ENCODE peak calls at places on chromosome 10, in seven cellular contexts. B is SK-N-SH, H is HCT116, C is H1, D is K562, X is HepG2, K is GM12878. L is an unnamed sample.
A peak's percentile ranks its signal among the peaks of the same experiment; 100 is the strongest.

GRCh38 chr10:23331567-23332290 is 12.9 kb downstream of the C10orf67 start:
- DNase-seq in B (no peak), H (no peak), C (no peak), D (no peak), X (no peak), K (no peak), L (peak; percentile 36)

GRCh38 chr10:132298038-132298935 is 9.5 kb downstream of the STK32C start:
- DNase-seq in B (no peak), H (no peak), C (no peak), D (no peak), X (no peak), K (no peak), L (no peak)

GRCh38 chr10:70510904-70511303 is 32.3 kb downstream of the PALD1 start:
- DNase-seq in B (no peak), H (no peak), C (no peak), D (no peak), X (no peak), K (no peak), L (no peak)

GRCh38 chr10:75399461-75400162 is 2.0 kb downstream of the ZNF503 start:
- DNase-seq in B (peak; percentile 88), H (no peak), C (peak; percentile 86), D (peak; percentile 70), X (peak; percentile 36), K (no peak), L (peak; percentile 94)

GRCh38 chr10:37975407-37975991 is 948 bp downstream of the ZNF25 start:
- DNase-seq in B (peak; percentile 14), H (no peak), C (no peak), D (no peak), X (no peak), K (no peak), L (no peak)

GRCh38 chr10:18684953-18685352 is 25.7 kb downstream of the ARL5B start:
- DNase-seq in B (no peak), H (no peak), C (no peak), D (no peak), X (no peak), K (no peak), L (no peak)

GRCh38 chr10:104096692-104097091 is 11.0 kb upstream of the COL17A1 start:
- DNase-seq in B (no peak), H (no peak), C (no peak), D (no peak), X (no peak), K (no peak), L (no peak)

GRCh38 chr10:48240196-48240595 is 34.3 kb downstream of the FRMPD2 start:
- DNase-seq in B (no peak), H (no peak), C (no peak), D (no peak), X (no peak), K (no peak), L (no peak)

GRCh38 chr10:57741751-57742150 is 525.9 kb downstream of the IPMK start:
- DNase-seq in B (no peak), H (no peak), C (no peak), D (no peak), X (no peak), K (no peak), L (no peak)

GRCh38 chr10:88921194-88921593 is 31.4 kb downstream of the ACTA2 start:
- DNase-seq in B (no peak), H (no peak), C (no peak), D (no peak), X (no peak), K (no peak), L (no peak)

GRCh38 chr10:129968937-129969527 is 5.0 kb upstream of the EBF3 start:
- DNase-seq in B (peak; percentile 89), H (no peak), C (peak; percentile 93), D (no peak), X (peak; percentile 9), K (no peak), L (no peak)

GRCh38 chr10:3623746-3624145 is 161.3 kb downstream of the KLF6 start:
- DNase-seq in B (no peak), H (no peak), C (no peak), D (no peak), X (peak; percentile 4), K (peak; percentile 48), L (peak; percentile 17)

GRCh38 chr10:60305394-60305892 is 84.2 kb downstream of the ANK3 start:
- DNase-seq in B (peak; percentile 11), H (no peak), C (no peak), D (peak; percentile 58), X (no peak), K (no peak), L (no peak)

GRCh38 chr10:94402204-94403033 is at the start of gene TBC1D12:
- DNase-seq in B (peak; percentile 95), H (peak; percentile 97), C (peak; percentile 93), D (peak; percentile 87), X (peak; percentile 93), K (peak; percentile 79), L (peak; percentile 99)

GRCh38 chr10:11424456-11425287 is 186.8 kb downstream of the USP6NL start:
- DNase-seq in B (peak; percentile 76), H (peak; percentile 41), C (peak; percentile 73), D (peak; percentile 72), X (peak; percentile 39), K (no peak), L (peak; percentile 73)

GRCh38 chr10:131862548-131862947 is 38.3 kb upstream of the PPP2R2D start:
- DNase-seq in B (no peak), H (no peak), C (no peak), D (no peak), X (peak; percentile 38), K (no peak), L (no peak)

GRCh38 chr10:12981570-12981969 is 19.9 kb downstream of the CCDC3 start:
- DNase-seq in B (no peak), H (peak; percentile 90), C (no peak), D (no peak), X (no peak), K (no peak), L (no peak)

GRCh38 chr10:132886211-132887099 is 55.9 kb downstream of the CFAP46 start:
- DNase-seq in B (no peak), H (no peak), C (no peak), D (no peak), X (peak; percentile 7), K (no peak), L (no peak)

GRCh38 chr10:74824184-74825032 is 2.0 kb upstream of the KAT6B start:
- DNase-seq in B (peak; percentile 66), H (no peak), C (peak; percentile 55), D (peak; percentile 30), X (peak; percentile 15), K (no peak), L (no peak)

GRCh38 chr10:111122127-111122526 is 45.3 kb downstream of the ADRA2A start:
- DNase-seq in B (no peak), H (no peak), C (no peak), D (no peak), X (no peak), K (no peak), L (no peak)

GRCh38 chr10:73889014-73889413 is 14.7 kb upstream of the CAMK2G start:
- DNase-seq in B (no peak), H (peak; percentile 63), C (no peak), D (no peak), X (no peak), K (no peak), L (peak; percentile 59)

GRCh38 chr10:88791924-88792323 is 10.6 kb upstream of the LIPM start:
- DNase-seq in B (peak; percentile 19), H (peak; percentile 32), C (no peak), D (no peak), X (peak; percentile 8), K (peak; percentile 17), L (peak; percentile 37)

GRCh38 chr10:96833220-96834001 is 1.3 kb downstream of the LCOR start:
- DNase-seq in B (peak; percentile 47), H (no peak), C (peak; percentile 55), D (peak; percentile 32), X (peak; percentile 59), K (no peak), L (peak; percentile 43)

DNA sequence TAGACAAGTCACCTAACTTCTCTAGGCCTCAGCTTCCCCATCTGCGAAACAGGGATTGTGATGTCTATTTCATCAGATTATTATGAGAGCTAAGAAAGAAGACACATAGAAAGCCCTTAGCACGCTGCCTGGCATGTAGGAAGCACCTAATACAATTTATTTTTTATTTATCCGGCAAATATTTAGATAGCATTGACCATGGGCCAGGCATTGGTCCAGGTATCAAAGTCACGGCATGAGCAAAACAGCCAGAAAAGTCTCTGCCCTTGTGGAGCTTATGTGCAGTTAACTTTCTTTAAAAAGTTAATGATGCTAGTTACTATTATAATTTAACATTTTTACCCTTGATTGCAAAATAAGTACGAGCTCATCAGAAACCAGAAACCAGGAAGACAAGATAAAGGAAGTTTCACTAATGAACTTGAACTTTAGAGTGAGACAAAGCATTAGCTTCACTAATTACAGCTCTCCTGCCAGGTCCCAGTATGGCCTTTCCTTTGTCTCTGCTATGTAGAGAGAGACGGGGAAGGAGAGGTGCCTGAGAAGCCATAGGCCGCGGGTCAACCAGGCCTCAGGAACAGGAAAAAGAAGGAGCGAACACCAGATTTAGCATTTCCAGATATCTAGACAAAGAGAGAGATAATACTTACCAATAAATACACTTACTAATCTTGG is 139.5 kb upstream of the ADAM12 start:
- DNase-seq in B (no peak), H (no peak), C (no peak), D (no peak), X (no peak), K (no peak), L (no peak)
- TF ChIP-seq JUND in B (no peak), H (no peak), C (no peak), D (no peak), X (no peak), K (no peak), L (no peak)

GRCh38 chr10:2076528-2076927 is 339.2 kb upstream of the ADARB2 start:
- DNase-seq in B (no peak), H (no peak), C (no peak), D (no peak), X (no peak), K (no peak), L (no peak)

GRCh38 chr10:2083591-2083990 is 346.3 kb upstream of the ADARB2 start:
- DNase-seq in B (no peak), H (no peak), C (no peak), D (no peak), X (no peak), K (no peak), L (no peak)

GRCh38 chr10:2079603-2080078 is 342.3 kb upstream of the ADARB2 start:
- DNase-seq in B (no peak), H (no peak), C (no peak), D (no peak), X (peak; percentile 64), K (peak; percentile 34), L (no peak)

GRCh38 chr10:2077231-2077630 is 339.9 kb upstream of the ADARB2 start:
- DNase-seq in B (no peak), H (no peak), C (no peak), D (no peak), X (no peak), K (no peak), L (no peak)

GRCh38 chr10:2081501-2081900 is 344.2 kb upstream of the ADARB2 start:
- DNase-seq in B (no peak), H (no peak), C (peak; percentile 57), D (no peak), X (no peak), K (peak; percentile 19), L (no peak)
- TF ChIP-seq JUND in B (no peak), H (no peak), C (no peak), D (no peak), X (no peak), K (no peak), L (no peak)

GRCh38 chr10:121425623-121426022 is 172.6 kb downstream of the FGFR2 start:
- DNase-seq in B (no peak), H (no peak), C (no peak), D (no peak), X (no peak), K (no peak), L (no peak)
- TF ChIP-seq JUND in B (no peak), H (no peak), C (no peak), D (no peak), X (no peak), K (no peak), L (no peak)

GRCh38 chr10:100827819-100828743 is 82.7 kb downstream of the PAX2 start:
- DNase-seq in B (peak; percentile 91), H (no peak), C (peak; percentile 74), D (peak; percentile 51), X (no peak), K (no peak), L (peak; percentile 88)
- TF ChIP-seq JUND in B (no peak), H (no peak), C (no peak), D (no peak), X (no peak), K (no peak), L (no peak)